ENCODE peak calls at places on chromosomes 3 and 15, in six cellular contexts. H is right atrium auricular region; D is stimulated activated CD4-positive, alpha-beta T cell treated with anti-CD3 and anti-CD28 coated beads, Interleukin-2, amount 100 ng/mL, for 48 hours; J is activated naive CD8-positive, alpha-beta T cell treated with anti-CD3 and anti-CD28 coated beads, Interleukin-2, amount 50 U/mL, for 24 hours; K is ELR; Z is stimulated activated effector memory CD8-positive, alpha-beta T cell treated with anti-CD3 and anti-CD28 coated beads, Interleukin-12 subunit alpha, Interleukin-12 subunit beta, amount 100 ng/mL, for 72 hours. Q is an unnamed sample.

GRCh38 chr15:77786181-77786890 is 153.6 kb upstream of the LINGO1 start:
- DNase-seq in Z (no peak), H (no peak), K (no peak), D (no peak), J (no peak), Q (no peak)

GRCh38 chr15:31867536-31868442 is 162.5 kb upstream of the CHRNA7 start:
- DNase-seq in H (no peak), Z (peak), J (peak), K (peak), D (peak), Q (peak)

GRCh38 chr3:170961616-170962400 is 53.4 kb upstream of the EIF5A2 start:
- DNase-seq in J (no peak), K (peak), D (peak), H (no peak), Z (no peak), Q (no peak)

GRCh38 chr3:80192871-80193270 is 425.1 kb upstream of the ROBO1 start:
- DNase-seq in J (no peak), K (peak), H (no peak), D (no peak), Z (no peak), Q (no peak)

GRCh38 chr3:127829537-127829936 is 7.2 kb upstream of the MGLL start:
- DNase-seq in J (no peak), D (no peak), K (no peak), Z (no peak), H (no peak), Q (no peak)

GRCh38 chr15:85316244-85316934 is 64.0 kb upstream of the AKAP13 start:
- DNase-seq in D (no peak), Z (peak), H (no peak), K (peak), J (no peak), Q (peak)

GRCh38 chr3:144142151-144142855 is 170.7 kb downstream of the DIPK2A start:
- DNase-seq in J (no peak), D (no peak), H (no peak), K (peak), Z (no peak), Q (no peak)

GRCh38 chr3:190059242-190059590 is 61.5 kb downstream of the P3H2 start:
- DNase-seq in H (no peak), K (peak), D (no peak), J (no peak), Z (no peak), Q (no peak)

GRCh38 chr3:179037361-179037760 is 34.2 kb downstream of the ZMAT3 start:
- DNase-seq in H (no peak), D (peak), Z (no peak), J (peak), K (peak), Q (peak)

GRCh38 chr15:29596266-29596665 is 226.0 kb downstream of the TJP1 start:
- DNase-seq in D (no peak), H (no peak), K (peak), J (no peak), Z (no peak), Q (no peak)

GRCh38 chr3:184096811-184097378 is at the start of gene HTR3E:
- DNase-seq in K (no peak), Z (no peak), H (no peak), D (no peak), J (no peak), Q (no peak)

GRCh38 chr3:123310741-123311140 is 109.0 kb downstream of the SEC22A start:
- DNase-seq in J (no peak), Z (no peak), D (no peak), H (no peak), K (no peak), Q (no peak)

GRCh38 chr3:50302095-50303037 is 1.0 kb downstream of the HYAL1 start:
- DNase-seq in H (no peak), K (no peak), Z (no peak), D (no peak), J (no peak), Q (no peak)

GRCh38 chr15:78859971-78860733 is 12.5 kb upstream of the MORF4L1 start:
- DNase-seq in Z (peak), H (peak), K (peak), D (peak), J (peak), Q (peak)